ENCODE peak calls at places on chromosomes 2 and 18, in six cellular contexts. U is endothelial cell, C is AG09319, W is DMS153, T is heart right ventricle, Z is cardiac muscle cell. M is an unnamed sample.
A peak's percentile ranks its signal among the peaks of the same experiment; 100 is the strongest.

GRCh38 chr2:127386764-127387654 is 766 bp downstream of the MAP3K2 start:
- DNase-seq in C (peak; percentile 83), W (peak; percentile 72), Z (peak; percentile 96), T (peak; percentile 83), U (peak; percentile 69), M (peak; percentile 90)

GRCh38 chr2:191811807-191812602 is 34.9 kb downstream of the CAVIN2 start:
- DNase-seq in Z (peak; percentile 73), U (peak; percentile 64), W (peak; percentile 64), T (peak; percentile 65), C (peak; percentile 36), M (peak; percentile 36)

GRCh38 chr2:68391869-68392268 is 26.8 kb downstream of the PLEK start:
- DNase-seq in C (no peak), Z (no peak), T (no peak), U (no peak), W (no peak), M (no peak)

GRCh38 chr2:180516204-180516603 is 464.2 kb upstream of the UBE2E3 start:
- DNase-seq in T (no peak), Z (no peak), C (no peak), U (no peak), W (no peak), M (no peak)

GRCh38 chr2:241073166-241074064 is 28.7 kb downstream of the MTERF4 start:
- DNase-seq in T (no peak), W (no peak), Z (no peak), C (no peak), U (no peak), M (no peak)

GRCh38 chr2:237456200-237456731 is 30.8 kb upstream of the MLPH start:
- DNase-seq in C (peak; percentile 81), U (no peak), W (no peak), Z (no peak), T (peak; percentile 71), M (no peak)

GRCh38 chr2:7118606-7119503 is 201.6 kb downstream of the RNF144A start:
- DNase-seq in Z (peak; percentile 55), T (no peak), W (no peak), C (peak; percentile 4), U (peak; percentile 44), M (no peak)

GRCh38 chr2:25251461-25252273 is 83.3 kb upstream of the POMC start:
- DNase-seq in T (peak; percentile 63), U (peak; percentile 41), C (no peak), W (peak; percentile 58), Z (peak; percentile 72), M (peak; percentile 54)

GRCh38 chr2:70099270-70099669 is 12.0 kb downstream of the PCBP1 start:
- DNase-seq in W (no peak), U (no peak), Z (no peak), C (no peak), T (no peak), M (no peak)

GRCh38 chr2:26757873-26758789 is 6.0 kb upstream of the SLC35F6 start:
- DNase-seq in T (peak; percentile 62), W (no peak), U (no peak), C (peak; percentile 97), Z (no peak), M (no peak)

GRCh38 chr2:200405599-200406298 is 99.3 kb downstream of the SPATS2L start:
- DNase-seq in C (no peak), W (peak; percentile 88), T (no peak), Z (no peak), U (no peak), M (no peak)

GRCh38 chr2:5689790-5690189 is 2.4 kb upstream of the SOX11 start:
- DNase-seq in U (no peak), W (no peak), Z (no peak), C (no peak), T (no peak), M (no peak)

GRCh38 chr2:99086385-99086784 is 55.1 kb upstream of the C2orf15 start:
- DNase-seq in W (no peak), T (no peak), Z (no peak), C (no peak), U (no peak), M (no peak)

GRCh38 chr18:30403278-30403677 is 639.3 kb downstream of the DSC3 start:
- DNase-seq in Z (no peak), C (no peak), U (no peak), W (no peak), T (no peak), M (no peak)

GRCh38 chr2:209496586-209496982 is 72.7 kb downstream of the MAP2 start:
- DNase-seq in U (no peak), T (peak; percentile 17), W (no peak), Z (no peak), C (peak; percentile 2), M (no peak)

GRCh38 chr2:68646303-68646702 is 2.9 kb downstream of the PROKR1 start:
- DNase-seq in U (no peak), C (no peak), T (no peak), Z (no peak), W (no peak), M (no peak)

M was measured in right lobe of liver.